ENCODE peak calls at places on chromosome 9, in five cellular contexts. O, T, S, L and G are unnamed samples.

GRCh38 chr9:37990404-37991015 is 78.5 kb downstream of the SHB start:
- DNase-seq in O (no peak), T (no peak), S (no peak), L (no peak), G (no peak)

GRCh38 chr9:134570726-134571325 is 70.8 kb upstream of the COL5A1 start:
- DNase-seq in O (no peak), T (no peak), S (no peak), L (no peak), G (no peak)

GRCh38 chr9:129140397-129141065 is 29.3 kb downstream of the PTPA start:
- DNase-seq in O (peak), T (no peak), S (no peak), L (peak), G (no peak)

GRCh38 chr9:126664893-126665695 is 51.4 kb downstream of the LMX1B start:
- DNase-seq in O (no peak), T (no peak), S (peak), L (no peak), G (no peak)

GRCh38 chr9:4117835-4118610 is 181.8 kb downstream of the GLIS3 start:
- DNase-seq in O (no peak), T (no peak), S (no peak), L (peak), G (no peak)

GRCh38 chr9:94945191-94946144 is 219.0 kb downstream of the AOPEP start:
- DNase-seq in O (peak), T (peak), S (no peak), L (no peak), G (no peak)

GRCh38 chr9:19922476-19923118 is 133.8 kb upstream of the SLC24A2 start:
- DNase-seq in O (peak), T (peak), S (peak), L (no peak), G (no peak)

GRCh38 chr9:110769667-110770066 is 101.1 kb downstream of the MUSK start:
- DNase-seq in O (peak), T (no peak), S (no peak), L (no peak), G (no peak)

GRCh38 chr9:132157347-132158116 is 4.3 kb upstream of the NTNG2 start:
- DNase-seq in O (no peak), T (no peak), S (no peak), L (no peak), G (no peak)